ENCODE peak calls at places on chromosome 13, in six cellular contexts. One of them, this sample, is unnamed.

GRCh38 chr13:77460195-77460594 is 75.3 kb upstream of the SCEL start:
- DNase-seq in neural progenitor cell: no peak
- DNase-seq in GM23248: no peak
- DNase-seq in GM12878: peak
- DNase-seq in keratinocyte: no peak
- DNase-seq in neuronal stem cell: no peak
- DNase-seq in this sample: peak

GRCh38 chr13:29920018-29920643 is 69.7 kb upstream of the UBL3 start:
- DNase-seq in neural progenitor cell: no peak
- DNase-seq in GM23248: no peak
- DNase-seq in GM12878: no peak
- DNase-seq in keratinocyte: no peak
- DNase-seq in neuronal stem cell: no peak
- DNase-seq in this sample: no peak

GRCh38 chr13:80235131-80235530 is 105.8 kb downstream of the SPRY2 start:
- DNase-seq in neural progenitor cell: no peak
- DNase-seq in GM23248: no peak
- DNase-seq in GM12878: no peak
- DNase-seq in keratinocyte: no peak
- DNase-seq in neuronal stem cell: no peak
- DNase-seq in this sample: peak

GRCh38 chr13:24742986-24743385 is 21.0 kb upstream of the RNF17 start:
- DNase-seq in neural progenitor cell: no peak
- DNase-seq in GM23248: no peak
- DNase-seq in GM12878: no peak
- DNase-seq in keratinocyte: no peak
- DNase-seq in neuronal stem cell: no peak
- DNase-seq in this sample: no peak

GRCh38 chr13:36850790-36851438 is 31.9 kb downstream of the RFXAP start:
- DNase-seq in neural progenitor cell: peak
- DNase-seq in GM23248: peak
- DNase-seq in GM12878: no peak
- DNase-seq in keratinocyte: no peak
- DNase-seq in neuronal stem cell: no peak
- DNase-seq in this sample: no peak

GRCh38 chr13:90696254-90696653 is 651.2 kb upstream of the MIR17HG start:
- DNase-seq in neural progenitor cell: no peak
- DNase-seq in GM23248: peak
- DNase-seq in GM12878: no peak
- DNase-seq in keratinocyte: no peak
- DNase-seq in neuronal stem cell: no peak
- DNase-seq in this sample: peak

GRCh38 chr13:25170554-25171107 is 1.5 kb downstream of the AMER2 start:
- DNase-seq in neural progenitor cell: peak
- DNase-seq in GM23248: peak
- DNase-seq in GM12878: no peak
- DNase-seq in keratinocyte: no peak
- DNase-seq in neuronal stem cell: no peak
- DNase-seq in this sample: no peak

GRCh38 chr13:23506821-23507210 is 63.4 kb upstream of the TNFRSF19 start:
- DNase-seq in neural progenitor cell: no peak
- DNase-seq in GM23248: peak
- DNase-seq in GM12878: no peak
- DNase-seq in keratinocyte: no peak
- DNase-seq in neuronal stem cell: no peak
- DNase-seq in this sample: peak

GRCh38 chr13:57996717-57997116 is 365.2 kb downstream of the PCDH17 start:
- DNase-seq in neural progenitor cell: no peak
- DNase-seq in GM23248: no peak
- DNase-seq in GM12878: no peak
- DNase-seq in keratinocyte: no peak
- DNase-seq in neuronal stem cell: no peak
- DNase-seq in this sample: peak

GRCh38 chr13:82323101-82323500 is 1559.2 kb downstream of the SLITRK1 start:
- DNase-seq in neural progenitor cell: no peak
- DNase-seq in GM23248: no peak
- DNase-seq in GM12878: no peak
- DNase-seq in keratinocyte: no peak
- DNase-seq in neuronal stem cell: no peak
- DNase-seq in this sample: no peak

GRCh38 chr13:113856716-113857065 is 7.2 kb downstream of the GAS6 start:
- DNase-seq in neural progenitor cell: no peak
- DNase-seq in GM23248: peak
- DNase-seq in GM12878: no peak
- DNase-seq in keratinocyte: no peak
- DNase-seq in neuronal stem cell: no peak
- DNase-seq in this sample: peak

GRCh38 chr13:40777166-40777956 is 6.4 kb upstream of the MRPS31 start:
- DNase-seq in neural progenitor cell: peak
- DNase-seq in GM23248: peak
- DNase-seq in GM12878: no peak
- DNase-seq in keratinocyte: no peak
- DNase-seq in neuronal stem cell: peak
- DNase-seq in this sample: peak

GRCh38 chr13:75669706-75670105 is 33.6 kb downstream of the LMO7 start:
- DNase-seq in neural progenitor cell: no peak
- DNase-seq in GM23248: no peak
- DNase-seq in GM12878: no peak
- DNase-seq in keratinocyte: no peak
- DNase-seq in neuronal stem cell: no peak
- DNase-seq in this sample: no peak

GRCh38 chr13:73146705-73147104 is 87.9 kb downstream of the KLF5 start:
- DNase-seq in neural progenitor cell: no peak
- DNase-seq in GM23248: no peak
- DNase-seq in GM12878: no peak
- DNase-seq in keratinocyte: no peak
- DNase-seq in neuronal stem cell: no peak
- DNase-seq in this sample: peak

GRCh38 chr13:94224670-94225069 is 254.8 kb downstream of the DCT start:
- DNase-seq in neural progenitor cell: peak
- DNase-seq in GM23248: no peak
- DNase-seq in GM12878: no peak
- DNase-seq in keratinocyte: no peak
- DNase-seq in neuronal stem cell: no peak
- DNase-seq in this sample: no peak

GRCh38 chr13:20461481-20461859 is 64.2 kb downstream of the CRYL1 start:
- DNase-seq in neural progenitor cell: no peak
- DNase-seq in GM23248: peak
- DNase-seq in GM12878: no peak
- DNase-seq in keratinocyte: no peak
- DNase-seq in neuronal stem cell: no peak
- DNase-seq in this sample: no peak

GRCh38 chr13:77510156-77510555 is 25.4 kb upstream of the SCEL start:
- DNase-seq in neural progenitor cell: no peak
- DNase-seq in GM23248: no peak
- DNase-seq in GM12878: no peak
- DNase-seq in keratinocyte: no peak
- DNase-seq in neuronal stem cell: no peak
- DNase-seq in this sample: peak

GRCh38 chr13:29161653-29162052 is 341.5 kb downstream of the MTUS2 start:
- DNase-seq in neural progenitor cell: no peak
- DNase-seq in GM23248: no peak
- DNase-seq in GM12878: no peak
- DNase-seq in keratinocyte: no peak
- DNase-seq in neuronal stem cell: no peak
- DNase-seq in this sample: no peak

GRCh38 chr13:49356224-49356623 is 87.6 kb downstream of the CAB39L start:
- DNase-seq in neural progenitor cell: no peak
- DNase-seq in GM23248: peak
- DNase-seq in GM12878: no peak
- DNase-seq in keratinocyte: no peak
- DNase-seq in neuronal stem cell: no peak
- DNase-seq in this sample: peak

GRCh38 chr13:97978661-97979450 is 25.4 kb downstream of the IPO5 start:
- DNase-seq in neural progenitor cell: peak
- DNase-seq in GM23248: peak
- DNase-seq in GM12878: no peak
- DNase-seq in keratinocyte: no peak
- DNase-seq in neuronal stem cell: peak
- DNase-seq in this sample: peak

GRCh38 chr13:55569514-55569913 is 1571.2 kb upstream of the PRR20A start:
- DNase-seq in neural progenitor cell: no peak
- DNase-seq in GM23248: no peak
- DNase-seq in GM12878: no peak
- DNase-seq in keratinocyte: no peak
- DNase-seq in neuronal stem cell: no peak
- DNase-seq in this sample: no peak

GRCh38 chr13:79786176-79786575 is 305.2 kb downstream of the NDFIP2 start:
- DNase-seq in neural progenitor cell: no peak
- DNase-seq in GM23248: peak
- DNase-seq in GM12878: no peak
- DNase-seq in keratinocyte: no peak
- DNase-seq in neuronal stem cell: no peak
- DNase-seq in this sample: no peak

GRCh38 chr13:21683034-21683733 is 12.3 kb downstream of the FGF9 start:
- DNase-seq in neural progenitor cell: no peak
- DNase-seq in GM23248: peak
- DNase-seq in GM12878: no peak
- DNase-seq in keratinocyte: peak
- DNase-seq in neuronal stem cell: no peak
- DNase-seq in this sample: peak

GRCh38 chr13:30796833-30797601 is 61.7 kb downstream of the ALOX5AP start:
- DNase-seq in neural progenitor cell: no peak
- DNase-seq in GM23248: no peak
- DNase-seq in GM12878: no peak
- DNase-seq in keratinocyte: no peak
- DNase-seq in neuronal stem cell: no peak
- DNase-seq in this sample: peak

GRCh38 chr13:54989418-54989817 is 1960.8 kb downstream of the OLFM4 start:
- DNase-seq in neural progenitor cell: no peak
- DNase-seq in GM23248: no peak
- DNase-seq in GM12878: no peak
- DNase-seq in keratinocyte: no peak
- DNase-seq in neuronal stem cell: no peak
- DNase-seq in this sample: no peak

GRCh38 chr13:32537580-32538233 is 888 bp downstream of the N4BP2L2 start:
- DNase-seq in neural progenitor cell: no peak
- DNase-seq in GM23248: peak
- DNase-seq in GM12878: no peak
- DNase-seq in keratinocyte: no peak
- DNase-seq in neuronal stem cell: no peak
- DNase-seq in this sample: peak

GRCh38 chr13:98839826-98840769 is 87.6 kb upstream of the SLC15A1 start:
- DNase-seq in neural progenitor cell: peak
- DNase-seq in GM23248: peak
- DNase-seq in GM12878: no peak
- DNase-seq in keratinocyte: no peak
- DNase-seq in neuronal stem cell: peak
- DNase-seq in this sample: peak

GRCh38 chr13:74388626-74389025 is 254.4 kb upstream of the KLF12 start:
- DNase-seq in neural progenitor cell: no peak
- DNase-seq in GM23248: no peak
- DNase-seq in GM12878: no peak
- DNase-seq in keratinocyte: no peak
- DNase-seq in neuronal stem cell: no peak
- DNase-seq in this sample: no peak

GRCh38 chr13:45623516-45624090 is 8.1 kb upstream of the ERICH6B start:
- DNase-seq in neural progenitor cell: peak
- DNase-seq in GM23248: peak
- DNase-seq in GM12878: peak
- DNase-seq in keratinocyte: no peak
- DNase-seq in neuronal stem cell: no peak
- DNase-seq in this sample: no peak

GRCh38 chr13:46380242-46380641 is 6.8 kb downstream of the RUBCNL start:
- DNase-seq in neural progenitor cell: no peak
- DNase-seq in GM23248: no peak
- DNase-seq in GM12878: no peak
- DNase-seq in keratinocyte: no peak
- DNase-seq in neuronal stem cell: no peak
- DNase-seq in this sample: no peak

DNA sequence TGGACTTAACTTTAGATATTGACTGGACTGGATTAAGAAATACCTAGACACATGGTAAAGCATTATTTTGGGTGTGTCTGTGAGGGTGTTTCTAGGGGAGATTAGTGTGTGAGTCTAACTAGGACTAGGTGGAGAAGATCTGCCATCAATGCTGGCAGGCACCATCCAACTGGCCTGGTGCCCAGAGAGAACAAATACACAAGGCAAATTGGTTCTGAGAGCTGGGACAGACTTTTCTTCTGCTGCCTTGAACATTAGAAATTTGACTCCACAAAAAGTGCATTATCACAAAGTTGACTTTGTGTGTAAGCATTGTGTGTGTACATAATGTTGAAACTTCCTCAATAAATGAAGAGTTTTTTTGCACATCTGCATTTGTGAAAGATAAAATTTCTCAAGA is 522.1 kb downstream of the SUCLA2 start:
- DNase-seq in neural progenitor cell: no peak
- DNase-seq in GM23248: peak
- DNase-seq in GM12878: no peak
- DNase-seq in keratinocyte: no peak
- DNase-seq in neuronal stem cell: no peak
- DNase-seq in this sample: peak
- H3K4me2 ChIP-seq in neural progenitor cell: no peak
- H3K4me2 ChIP-seq in GM23248: no peak
- H3K4me2 ChIP-seq in GM12878: no peak
- H3K4me2 ChIP-seq in keratinocyte: no peak
- H3K4me2 ChIP-seq in neuronal stem cell: no peak
- H3K4me2 ChIP-seq in this sample: no peak

GRCh38 chr13:39566216-39566869 is 36.6 kb downstream of the LHFPL6 start:
- DNase-seq in neural progenitor cell: no peak
- DNase-seq in GM23248: no peak
- DNase-seq in GM12878: no peak
- DNase-seq in keratinocyte: peak
- DNase-seq in neuronal stem cell: no peak
- DNase-seq in this sample: no peak
- H3K4me2 ChIP-seq in neural progenitor cell: no peak
- H3K4me2 ChIP-seq in GM23248: peak
- H3K4me2 ChIP-seq in GM12878: no peak
- H3K4me2 ChIP-seq in keratinocyte: peak
- H3K4me2 ChIP-seq in neuronal stem cell: no peak
- H3K4me2 ChIP-seq in this sample: peak

DNA sequence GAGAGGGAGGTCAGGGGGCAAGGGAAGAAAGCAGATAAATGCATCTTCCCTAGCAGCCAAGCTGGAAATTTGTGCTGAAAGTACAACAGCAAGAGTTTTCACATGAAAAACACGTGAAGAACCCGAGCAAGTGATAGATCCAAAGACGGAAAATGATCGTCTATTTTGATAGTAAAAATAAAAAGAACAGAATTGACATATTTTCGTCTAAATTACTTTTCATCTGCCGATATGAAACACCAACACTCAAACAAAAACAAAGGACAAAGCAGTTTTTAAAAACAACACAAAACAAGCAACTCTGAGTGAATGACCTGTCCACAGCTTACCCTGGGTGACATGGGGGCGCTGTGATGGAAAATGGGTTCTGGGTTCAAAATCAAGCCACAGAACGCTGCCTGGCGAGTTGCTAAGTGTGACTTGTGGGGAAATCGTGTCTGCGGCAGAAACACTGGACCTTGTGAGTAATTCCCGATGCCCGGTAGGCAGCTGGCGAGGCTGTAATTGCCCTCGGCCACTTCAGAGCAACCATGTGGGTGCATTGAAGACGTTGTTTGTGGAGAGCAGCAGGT is 7.3 kb downstream of the SOX1 start:
- DNase-seq in neural progenitor cell: peak
- DNase-seq in GM23248: no peak
- DNase-seq in GM12878: no peak
- DNase-seq in keratinocyte: no peak
- DNase-seq in neuronal stem cell: no peak
- DNase-seq in this sample: no peak
- H3K4me2 ChIP-seq in neural progenitor cell: peak
- H3K4me2 ChIP-seq in GM23248: no peak
- H3K4me2 ChIP-seq in GM12878: no peak
- H3K4me2 ChIP-seq in keratinocyte: no peak
- H3K4me2 ChIP-seq in neuronal stem cell: peak
- H3K4me2 ChIP-seq in this sample: no peak

GRCh38 chr13:43300817-43301216 is 277.4 kb downstream of the DNAJC15 start:
- DNase-seq in neural progenitor cell: no peak
- DNase-seq in GM23248: peak
- DNase-seq in GM12878: no peak
- DNase-seq in keratinocyte: no peak
- DNase-seq in neuronal stem cell: no peak
- DNase-seq in this sample: peak
- H3K4me2 ChIP-seq in neural progenitor cell: no peak
- H3K4me2 ChIP-seq in GM23248: peak
- H3K4me2 ChIP-seq in GM12878: no peak
- H3K4me2 ChIP-seq in keratinocyte: no peak
- H3K4me2 ChIP-seq in neuronal stem cell: no peak
- H3K4me2 ChIP-seq in this sample: no peak